ENCODE peak calls at places on chromosomes 6 and 20, in six cellular contexts. F is mammary epithelial cell, M is testis, W is lower lobe of right lung, P is GM23248, V is psoas muscle. H is an unnamed sample.

GRCh38 chr6:88494401-88495140 is 328.4 kb upstream of the CNR1 start:
- DNase-seq in F (no peak), M (no peak), W (no peak), P (no peak), V (no peak), H (no peak)

GRCh38 chr6:111992851-111993250 is 61.1 kb upstream of the CCN6 start:
- DNase-seq in F (peak; percentile 81), M (no peak), W (no peak), P (peak; percentile 36), V (no peak), H (peak; percentile 60)

GRCh38 chr20:41365785-41366545 is 653 bp downstream of the EMILIN3 start:
- DNase-seq in F (no peak), M (no peak), W (no peak), P (peak; percentile 38), V (no peak), H (no peak)

GRCh38 chr6:124872361-124873065 is 89.7 kb upstream of the RNF217 start:
- DNase-seq in F (no peak), M (no peak), W (no peak), P (no peak), V (no peak), H (no peak)

GRCh38 chr20:37723668-37724067 is 29.8 kb downstream of the CTNNBL1 start:
- DNase-seq in F (no peak), M (no peak), W (no peak), P (no peak), V (no peak), H (no peak)

GRCh38 chr6:112881027-112881426 is 533.9 kb downstream of the RFPL4B start:
- DNase-seq in F (no peak), M (no peak), W (no peak), P (peak; percentile 67), V (no peak), H (no peak)

GRCh38 chr6:10730254-10730653 is 7.4 kb downstream of the TMEM14C start:
- DNase-seq in F (no peak), M (no peak), W (no peak), P (no peak), V (no peak), H (no peak)

GRCh38 chr6:134523903-134524302 is 206.0 kb upstream of the SGK1 start:
- DNase-seq in F (peak; percentile 90), M (no peak), W (no peak), P (no peak), V (no peak), H (no peak)

GRCh38 chr6:119858901-119859300 is 509.3 kb upstream of the MAN1A1 start:
- DNase-seq in F (peak; percentile 6), M (no peak), W (no peak), P (peak; percentile 54), V (no peak), H (peak; percentile 52)

GRCh38 chr6:85364354-85364753 is 85.5 kb upstream of the NT5E start:
- DNase-seq in F (peak; percentile 84), M (no peak), W (no peak), P (peak; percentile 88), V (no peak), H (peak; percentile 89)

GRCh38 chr6:110625883-110626282 is 149.5 kb upstream of the SLC22A16 start:
- DNase-seq in F (peak; percentile 74), M (no peak), W (no peak), P (peak; percentile 44), V (no peak), H (peak; percentile 67)

GRCh38 chr6:155186052-155186658 is 77.7 kb upstream of the CLDN20 start:
- DNase-seq in F (peak; percentile 60), M (no peak), W (no peak), P (peak; percentile 49), V (no peak), H (peak; percentile 28)

GRCh38 chr20:48738399-48739304 is 89.1 kb downstream of the PREX1 start:
- DNase-seq in F (no peak), M (no peak), W (no peak), P (no peak), V (no peak), H (no peak)

GRCh38 chr20:32762754-32763201 is 593 bp downstream of the DNMT3B start:
- DNase-seq in F (no peak), M (no peak), W (no peak), P (peak; percentile 48), V (no peak), H (peak; percentile 9)

GRCh38 chr6:163750436-163751031 is 336.0 kb downstream of the QKI start:
- DNase-seq in F (peak; percentile 7), M (no peak), W (no peak), P (no peak), V (no peak), H (no peak)

GRCh38 chr6:37284781-37285180 is 26.8 kb upstream of the TMEM217 start:
- DNase-seq in F (no peak), M (no peak), W (no peak), P (no peak), V (no peak), H (no peak)

GRCh38 chr6:37285861-37286311 is 27.9 kb upstream of the TMEM217 start:
- DNase-seq in F (no peak), M (no peak), W (no peak), P (no peak), V (no peak), H (no peak)

GRCh38 chr6:37289931-37290330 is 32.0 kb upstream of the TMEM217 start:
- DNase-seq in F (no peak), M (no peak), W (no peak), P (no peak), V (no peak), H (no peak)

GRCh38 chr6:37288247-37288646 is 30.3 kb upstream of the TMEM217 start:
- DNase-seq in F (no peak), M (no peak), W (no peak), P (peak; percentile 7), V (no peak), H (no peak)

DNA sequence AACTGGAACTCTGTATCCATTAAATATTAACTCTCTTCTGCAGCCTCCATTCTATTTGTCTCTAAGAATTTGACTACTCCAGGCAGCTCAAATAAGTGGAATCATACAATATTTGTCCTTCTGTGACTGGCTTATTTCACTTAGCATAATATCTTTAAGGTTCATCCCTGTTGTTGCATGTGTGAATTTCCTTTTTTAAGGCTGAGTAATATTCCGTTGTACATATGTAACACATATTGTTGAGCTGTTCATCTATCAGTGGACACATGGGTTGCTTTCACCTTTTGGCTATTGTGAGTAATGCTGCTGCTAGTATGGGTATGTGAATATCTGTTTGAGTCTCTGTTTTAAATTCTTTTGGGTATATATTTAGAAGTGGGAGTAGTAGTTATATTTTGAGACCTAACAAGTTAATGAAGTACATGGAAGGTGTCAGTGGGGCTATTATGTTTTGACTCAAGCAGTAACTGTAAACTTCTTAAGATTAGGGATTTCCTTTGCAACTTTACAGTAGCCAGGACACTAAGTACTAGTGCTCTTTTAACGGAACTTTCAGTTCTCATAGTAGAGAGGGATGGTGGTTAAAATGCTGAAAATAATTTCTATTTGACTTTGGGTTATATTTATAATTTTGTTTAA is 29.7 kb upstream of the TMEM217 start:
- DNase-seq in F (no peak), M (no peak), W (no peak), P (no peak), V (no peak), H (no peak)
- H3K9me3 ChIP-seq in F (no peaks in the 10 kb centered on the region), M (no peaks in the 10 kb centered on the region), W (no peaks in the 10 kb centered on the region), P (no peaks in the 10 kb centered on the region), V (no peaks in the 10 kb centered on the region), H (no peaks in the 10 kb centered on the region)

GRCh38 chr6:149330133-149330532 is 12.6 kb downstream of the TAB2 start:
- DNase-seq in F (no peak), M (no peak), W (no peak), P (no peak), V (no peak), H (no peak)
- H3K4me1 ChIP-seq in F (peaks cover 29% of the 10 kb centered on the region), M (peaks cover 21% of the 10 kb centered on the region), W (peaks cover 68% of the 10 kb centered on the region), P (peaks cover 42% of the 10 kb centered on the region), V (peaks cover 71% of the 10 kb centered on the region), H (peaks cover 41% of the 10 kb centered on the region)

GRCh38 chr6:51450958-51451357 is 632.3 kb downstream of the TFAP2B start:
- DNase-seq in F (no peak), M (no peak), W (no peak), P (no peak), V (no peak), H (no peak)
- H3K9me3 ChIP-seq in F (no peaks in the 10 kb centered on the region), M (no peaks in the 10 kb centered on the region), W (no peaks in the 10 kb centered on the region), P (no peaks in the 10 kb centered on the region), V (no peaks in the 10 kb centered on the region), H (no peaks in the 10 kb centered on the region)

GRCh38 chr6:166498228-166498627 is 88.2 kb downstream of the RAMACL start:
- DNase-seq in F (no peak), M (no peak), W (no peak), P (no peak), V (no peak), H (no peak)

GRCh38 chr6:166495487-166496314 is 90.8 kb downstream of the RAMACL start:
- DNase-seq in F (no peak), M (no peak), W (no peak), P (no peak), V (no peak), H (no peak)

GRCh38 chr6:166496460-166496859 is 90.0 kb downstream of the RAMACL start:
- DNase-seq in F (no peak), M (no peak), W (no peak), P (no peak), V (no peak), H (no peak)

GRCh38 chr6:166498661-166499349 is 87.7 kb downstream of the RAMACL start:
- DNase-seq in F (no peak), M (no peak), W (no peak), P (no peak), V (no peak), H (no peak)

DNA sequence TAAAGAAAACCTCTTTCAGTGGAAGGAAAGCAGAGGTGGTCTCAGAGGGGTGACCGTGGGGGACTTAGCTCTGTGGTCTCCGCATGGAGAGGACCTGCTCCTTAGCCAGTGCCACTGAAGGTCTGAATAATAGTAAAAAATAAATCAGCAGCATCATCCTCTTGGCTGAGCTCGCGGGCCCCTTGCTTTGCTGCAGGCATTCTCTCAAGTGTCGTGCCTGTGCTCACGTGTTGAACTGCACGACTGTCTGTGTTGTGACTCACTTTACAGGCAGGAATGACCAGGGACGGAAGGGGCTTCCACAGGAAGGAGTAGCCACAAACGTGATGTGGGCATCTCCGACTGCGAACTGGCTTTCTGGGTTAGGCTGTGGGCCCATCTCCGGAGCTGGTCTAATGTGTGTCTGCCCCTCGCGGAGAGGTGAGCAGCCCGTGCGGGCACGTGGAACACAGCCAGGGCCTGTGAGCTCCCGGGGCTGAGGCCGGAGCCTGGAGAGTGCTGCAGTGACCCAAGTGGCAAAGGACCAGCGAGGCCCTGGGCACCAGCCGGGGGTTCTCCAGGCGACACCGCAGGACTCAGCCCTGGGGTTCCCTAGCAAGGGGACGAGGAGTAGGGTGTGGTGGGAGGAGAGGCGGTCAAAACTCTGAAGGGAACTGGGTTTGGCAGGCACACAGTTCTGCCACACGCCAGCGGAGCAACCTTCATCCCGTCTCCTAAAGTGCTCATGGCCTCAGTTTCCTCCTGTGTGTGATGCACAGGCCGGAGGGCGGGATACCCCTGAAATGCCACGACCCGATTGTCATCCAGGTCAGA is 89.2 kb downstream of the RAMACL start:
- DNase-seq in F (no peak), M (no peak), W (no peak), P (no peak), V (no peak), H (no peak)
- H3K4me1 ChIP-seq in F (no peaks in the 10 kb centered on the region), M (peaks cover 3% of the 10 kb centered on the region), W (no peaks in the 10 kb centered on the region), P (no peaks in the 10 kb centered on the region), V (peaks cover under 1% of the 10 kb centered on the region), H (no peaks in the 10 kb centered on the region)

GRCh38 chr6:540490-540889 is 116.4 kb downstream of the HUS1B start:
- DNase-seq in F (no peak), M (no peak), W (no peak), P (no peak), V (no peak), H (no peak)

GRCh38 chr6:537114-537513 is 119.8 kb downstream of the HUS1B start:
- DNase-seq in F (no peak), M (no peak), W (no peak), P (no peak), V (no peak), H (no peak)
- H3K9me3 ChIP-seq in F (no peaks in the 10 kb centered on the region), M (no peaks in the 10 kb centered on the region), W (peaks cover 5% of the 10 kb centered on the region), P (no peaks in the 10 kb centered on the region), V (peaks cover 14% of the 10 kb centered on the region), H (no peaks in the 10 kb centered on the region)

GRCh38 chr6:170311696-170312095 is 5.1 kb downstream of the FAM120B start:
- DNase-seq in F (no peak), M (no peak), W (no peak), P (peak; percentile 46), V (no peak), H (no peak)
- H3K4me1 ChIP-seq in F (peaks cover 15% of the 10 kb centered on the region), M (peaks cover 22% of the 10 kb centered on the region), W (peaks cover 40% of the 10 kb centered on the region), P (peaks cover 22% of the 10 kb centered on the region), V (peaks cover 67% of the 10 kb centered on the region), H (peaks cover 9% of the 10 kb centered on the region)